ENCODE peak calls at places on chromosomes 2 and 18, in seven cellular contexts. X, E, B, J, N, A and L are unnamed samples.

GRCh38 chr2:128663371-128664050 is 344.8 kb upstream of the HS6ST1 start:
- DNase-seq in X (no peak), E (no peak), B (no peak), J (no peak), N (no peak), A (no peak), L (no peak)

GRCh38 chr2:8953525-8953924 is 50.0 kb downstream of the MBOAT2 start:
- DNase-seq in X (no peak), E (no peak), B (no peak), J (no peak), N (no peak), A (no peak), L (no peak)

GRCh38 chr2:173286153-173286809 is 68.4 kb upstream of the CDCA7 start:
- DNase-seq in X (no peak), E (peak), B (no peak), J (no peak), N (no peak), A (no peak), L (peak)

GRCh38 chr2:101718479-101718878 is 21.0 kb downstream of the MAP4K4 start:
- DNase-seq in X (no peak), E (no peak), B (no peak), J (no peak), N (no peak), A (no peak), L (no peak)

GRCh38 chr2:240597054-240597418 is 10.5 kb downstream of the CAPN10 start:
- DNase-seq in X (no peak), E (no peak), B (no peak), J (no peak), N (no peak), A (no peak), L (no peak)

GRCh38 chr18:54774971-54775665 is 53.2 kb upstream of the RAB27B start:
- DNase-seq in X (no peak), E (no peak), B (no peak), J (peak), N (peak), A (no peak), L (peak)

GRCh38 chr2:151640087-151640486 is 94.2 kb downstream of the NEB start:
- DNase-seq in X (no peak), E (no peak), B (no peak), J (no peak), N (no peak), A (no peak), L (no peak)

GRCh38 chr2:9288233-9288632 is 81.6 kb downstream of the ASAP2 start:
- DNase-seq in X (no peak), E (no peak), B (no peak), J (peak), N (no peak), A (no peak), L (peak)

GRCh38 chr2:25617948-25618646 is 55.3 kb downstream of the DTNB start:
- DNase-seq in X (no peak), E (peak), B (peak), J (peak), N (no peak), A (no peak), L (peak)

GRCh38 chr18:39599251-39599650 is 2033.7 kb upstream of the CELF4 start:
- DNase-seq in X (no peak), E (no peak), B (no peak), J (no peak), N (no peak), A (no peak), L (no peak)

GRCh38 chr2:37379881-37380296 is 35.5 kb downstream of the QPCT start:
- DNase-seq in X (no peak), E (no peak), B (no peak), J (peak), N (no peak), A (no peak), L (peak)

GRCh38 chr2:30790879-30791278 is 16.4 kb downstream of the CAPN13 start:
- DNase-seq in X (no peak), E (no peak), B (no peak), J (no peak), N (no peak), A (no peak), L (no peak)

GRCh38 chr2:225041210-225041870 is 928 bp downstream of the DOCK10 start:
- DNase-seq in X (peak), E (peak), B (no peak), J (peak), N (no peak), A (no peak), L (peak)

GRCh38 chr2:80091237-80091636 is 213.3 kb downstream of the LRRTM1 start:
- DNase-seq in X (no peak), E (no peak), B (no peak), J (no peak), N (no peak), A (no peak), L (no peak)

GRCh38 chr2:26161926-26162325 is 11.0 kb upstream of the GAREM2 start:
- DNase-seq in X (no peak), E (no peak), B (no peak), J (no peak), N (no peak), A (no peak), L (no peak)

GRCh38 chr2:79792097-79792496 is 279.2 kb downstream of the CTNNA2 start:
- DNase-seq in X (no peak), E (no peak), B (no peak), J (no peak), N (no peak), A (no peak), L (no peak)

GRCh38 chr2:36854241-36854640 is 112.1 kb downstream of the STRN start:
- DNase-seq in X (no peak), E (no peak), B (no peak), J (no peak), N (no peak), A (no peak), L (no peak)

GRCh38 chr2:215851091-215851490 is 162.3 kb downstream of the MREG start:
- DNase-seq in X (no peak), E (no peak), B (no peak), J (peak), N (no peak), A (no peak), L (no peak)

GRCh38 chr18:30925795-30926194 is 116.7 kb downstream of the DSC3 start:
- DNase-seq in X (no peak), E (no peak), B (no peak), J (no peak), N (no peak), A (no peak), L (no peak)

GRCh38 chr2:8607591-8607990 is 74.3 kb upstream of the ID2 start:
- DNase-seq in X (no peak), E (no peak), B (no peak), J (peak), N (no peak), A (no peak), L (no peak)

GRCh38 chr18:2147866-2148265 is 423.4 kb downstream of the METTL4 start:
- DNase-seq in X (no peak), E (no peak), B (no peak), J (peak), N (no peak), A (no peak), L (peak)

GRCh38 chr2:203871371-203871983 is 3.9 kb downstream of the CTLA4 start:
- DNase-seq in X (peak), E (peak), B (no peak), J (no peak), N (no peak), A (no peak), L (no peak)

GRCh38 chr2:151238527-151239487 is 22.9 kb downstream of the RBM43 start:
- DNase-seq in X (peak), E (peak), B (peak), J (peak), N (peak), A (peak), L (peak)

GRCh38 chr2:191051825-191052778 is 38.1 kb upstream of the STAT1 start:
- DNase-seq in X (no peak), E (peak), B (no peak), J (peak), N (peak), A (peak), L (peak)

GRCh38 chr18:12839526-12840196 is 44.4 kb downstream of the PTPN2 start:
- DNase-seq in X (peak), E (peak), B (no peak), J (no peak), N (no peak), A (no peak), L (no peak)

GRCh38 chr18:55401638-55402191 is 186.3 kb downstream of the TCF4 start:
- DNase-seq in X (no peak), E (no peak), B (peak), J (peak), N (no peak), A (no peak), L (peak)

GRCh38 chr2:36473230-36473629 is 117.7 kb downstream of the CRIM1 start:
- DNase-seq in X (no peak), E (no peak), B (no peak), J (no peak), N (no peak), A (no peak), L (no peak)

GRCh38 chr2:24360963-24361330 is 611 bp upstream of the ITSN2 start:
- DNase-seq in X (no peak), E (no peak), B (no peak), J (no peak), N (no peak), A (no peak), L (no peak)

GRCh38 chr2:14656146-14656545 is 23.6 kb downstream of the LRATD1 start:
- DNase-seq in X (no peak), E (no peak), B (no peak), J (no peak), N (no peak), A (no peak), L (no peak)